ENCODE peak calls at places on chromosomes 13 and 19, in six cellular contexts. One of them, this sample, is unnamed.

GRCh38 chr19:45153339-45154063 is 7.3 kb downstream of the NKPD1 start:
- DNase-seq in stimulated activated CD4-positive, alpha-beta T cell treated with anti-CD3 and anti-CD28 coated beads, TNF-alpha, amount 100 ng/mL, for 24 hours: no peak
- DNase-seq in AG20443: peak
- DNase-seq in stimulated activated CD8-positive, alpha-beta memory T cell treated with anti-CD3 and anti-CD28 coated beads, Interleukin-7, amount 100 ng/mL, for 24 hours: no peak
- DNase-seq in aorta: no peak
- DNase-seq in iris pigment epithelial cell: peak
- DNase-seq in this sample: peak

GRCh38 chr13:26449063-26449848 is 108.2 kb upstream of the WASF3 start:
- DNase-seq in stimulated activated CD8-positive, alpha-beta memory T cell treated with anti-CD3 and anti-CD28 coated beads, Interleukin-7, amount 100 ng/mL, for 24 hours: no peak
- DNase-seq in aorta: no peak
- DNase-seq in stimulated activated CD4-positive, alpha-beta T cell treated with anti-CD3 and anti-CD28 coated beads, TNF-alpha, amount 100 ng/mL, for 24 hours: no peak
- DNase-seq in AG20443: no peak
- DNase-seq in iris pigment epithelial cell: no peak
- DNase-seq in this sample: no peak

GRCh38 chr13:30033681-30034447 is 183.4 kb upstream of the UBL3 start:
- DNase-seq in stimulated activated CD8-positive, alpha-beta memory T cell treated with anti-CD3 and anti-CD28 coated beads, Interleukin-7, amount 100 ng/mL, for 24 hours: no peak
- DNase-seq in AG20443: peak
- DNase-seq in iris pigment epithelial cell: peak
- DNase-seq in aorta: no peak
- DNase-seq in stimulated activated CD4-positive, alpha-beta T cell treated with anti-CD3 and anti-CD28 coated beads, TNF-alpha, amount 100 ng/mL, for 24 hours: no peak
- DNase-seq in this sample: no peak

GRCh38 chr19:48395499-48395898 is 2.0 kb downstream of the GRIN2D start:
- DNase-seq in AG20443: no peak
- DNase-seq in stimulated activated CD8-positive, alpha-beta memory T cell treated with anti-CD3 and anti-CD28 coated beads, Interleukin-7, amount 100 ng/mL, for 24 hours: no peak
- DNase-seq in stimulated activated CD4-positive, alpha-beta T cell treated with anti-CD3 and anti-CD28 coated beads, TNF-alpha, amount 100 ng/mL, for 24 hours: no peak
- DNase-seq in iris pigment epithelial cell: no peak
- DNase-seq in aorta: no peak
- DNase-seq in this sample: no peak

GRCh38 chr13:29619995-29620394 is 24.5 kb upstream of the SLC7A1 start:
- DNase-seq in stimulated activated CD4-positive, alpha-beta T cell treated with anti-CD3 and anti-CD28 coated beads, TNF-alpha, amount 100 ng/mL, for 24 hours: no peak
- DNase-seq in AG20443: no peak
- DNase-seq in stimulated activated CD8-positive, alpha-beta memory T cell treated with anti-CD3 and anti-CD28 coated beads, Interleukin-7, amount 100 ng/mL, for 24 hours: no peak
- DNase-seq in iris pigment epithelial cell: peak
- DNase-seq in aorta: no peak
- DNase-seq in this sample: no peak

GRCh38 chr19:1130801-1131717 is 27.3 kb downstream of the GPX4 start:
- DNase-seq in stimulated activated CD4-positive, alpha-beta T cell treated with anti-CD3 and anti-CD28 coated beads, TNF-alpha, amount 100 ng/mL, for 24 hours: no peak
- DNase-seq in iris pigment epithelial cell: no peak
- DNase-seq in AG20443: peak
- DNase-seq in stimulated activated CD8-positive, alpha-beta memory T cell treated with anti-CD3 and anti-CD28 coated beads, Interleukin-7, amount 100 ng/mL, for 24 hours: no peak
- DNase-seq in aorta: peak
- DNase-seq in this sample: no peak

GRCh38 chr13:35964764-35965163 is 166.4 kb downstream of the DCLK1 start:
- DNase-seq in aorta: no peak
- DNase-seq in stimulated activated CD4-positive, alpha-beta T cell treated with anti-CD3 and anti-CD28 coated beads, TNF-alpha, amount 100 ng/mL, for 24 hours: no peak
- DNase-seq in AG20443: no peak
- DNase-seq in stimulated activated CD8-positive, alpha-beta memory T cell treated with anti-CD3 and anti-CD28 coated beads, Interleukin-7, amount 100 ng/mL, for 24 hours: no peak
- DNase-seq in iris pigment epithelial cell: peak
- DNase-seq in this sample: no peak

GRCh38 chr19:43765109-43765876 is 10.5 kb upstream of the SMG9 start:
- DNase-seq in stimulated activated CD8-positive, alpha-beta memory T cell treated with anti-CD3 and anti-CD28 coated beads, Interleukin-7, amount 100 ng/mL, for 24 hours: peak
- DNase-seq in iris pigment epithelial cell: peak
- DNase-seq in aorta: peak
- DNase-seq in AG20443: peak
- DNase-seq in stimulated activated CD4-positive, alpha-beta T cell treated with anti-CD3 and anti-CD28 coated beads, TNF-alpha, amount 100 ng/mL, for 24 hours: peak
- DNase-seq in this sample: no peak

GRCh38 chr19:13033819-13034611 is 38.7 kb downstream of the NFIX start:
- DNase-seq in stimulated activated CD4-positive, alpha-beta T cell treated with anti-CD3 and anti-CD28 coated beads, TNF-alpha, amount 100 ng/mL, for 24 hours: no peak
- DNase-seq in stimulated activated CD8-positive, alpha-beta memory T cell treated with anti-CD3 and anti-CD28 coated beads, Interleukin-7, amount 100 ng/mL, for 24 hours: no peak
- DNase-seq in AG20443: peak
- DNase-seq in iris pigment epithelial cell: peak
- DNase-seq in aorta: peak
- DNase-seq in this sample: peak

GRCh38 chr13:75217949-75218348 is 264.0 kb downstream of the TBC1D4 start:
- DNase-seq in stimulated activated CD8-positive, alpha-beta memory T cell treated with anti-CD3 and anti-CD28 coated beads, Interleukin-7, amount 100 ng/mL, for 24 hours: no peak
- DNase-seq in AG20443: peak
- DNase-seq in aorta: no peak
- DNase-seq in iris pigment epithelial cell: peak
- DNase-seq in stimulated activated CD4-positive, alpha-beta T cell treated with anti-CD3 and anti-CD28 coated beads, TNF-alpha, amount 100 ng/mL, for 24 hours: no peak
- DNase-seq in this sample: no peak

GRCh38 chr13:73827434-73827833 is 306.8 kb downstream of the KLF12 start:
- DNase-seq in AG20443: no peak
- DNase-seq in aorta: no peak
- DNase-seq in stimulated activated CD4-positive, alpha-beta T cell treated with anti-CD3 and anti-CD28 coated beads, TNF-alpha, amount 100 ng/mL, for 24 hours: no peak
- DNase-seq in stimulated activated CD8-positive, alpha-beta memory T cell treated with anti-CD3 and anti-CD28 coated beads, Interleukin-7, amount 100 ng/mL, for 24 hours: no peak
- DNase-seq in iris pigment epithelial cell: no peak
- DNase-seq in this sample: no peak

GRCh38 chr19:53553865-53554791 is 16.2 kb downstream of the ZNF331 start:
- DNase-seq in AG20443: peak
- DNase-seq in stimulated activated CD4-positive, alpha-beta T cell treated with anti-CD3 and anti-CD28 coated beads, TNF-alpha, amount 100 ng/mL, for 24 hours: peak
- DNase-seq in aorta: peak
- DNase-seq in iris pigment epithelial cell: peak
- DNase-seq in stimulated activated CD8-positive, alpha-beta memory T cell treated with anti-CD3 and anti-CD28 coated beads, Interleukin-7, amount 100 ng/mL, for 24 hours: peak
- DNase-seq in this sample: no peak

GRCh38 chr13:23723463-23723862 is 153.3 kb downstream of the TNFRSF19 start:
- DNase-seq in aorta: no peak
- DNase-seq in AG20443: peak
- DNase-seq in iris pigment epithelial cell: no peak
- DNase-seq in stimulated activated CD8-positive, alpha-beta memory T cell treated with anti-CD3 and anti-CD28 coated beads, Interleukin-7, amount 100 ng/mL, for 24 hours: no peak
- DNase-seq in stimulated activated CD4-positive, alpha-beta T cell treated with anti-CD3 and anti-CD28 coated beads, TNF-alpha, amount 100 ng/mL, for 24 hours: no peak
- DNase-seq in this sample: no peak

GRCh38 chr13:73338389-73338788 is 279.6 kb downstream of the KLF5 start:
- DNase-seq in AG20443: no peak
- DNase-seq in iris pigment epithelial cell: peak
- DNase-seq in stimulated activated CD8-positive, alpha-beta memory T cell treated with anti-CD3 and anti-CD28 coated beads, Interleukin-7, amount 100 ng/mL, for 24 hours: no peak
- DNase-seq in stimulated activated CD4-positive, alpha-beta T cell treated with anti-CD3 and anti-CD28 coated beads, TNF-alpha, amount 100 ng/mL, for 24 hours: no peak
- DNase-seq in aorta: no peak
- DNase-seq in this sample: no peak

GRCh38 chr13:58437436-58437835 is 805.9 kb downstream of the PCDH17 start:
- DNase-seq in aorta: no peak
- DNase-seq in iris pigment epithelial cell: no peak
- DNase-seq in AG20443: no peak
- DNase-seq in stimulated activated CD4-positive, alpha-beta T cell treated with anti-CD3 and anti-CD28 coated beads, TNF-alpha, amount 100 ng/mL, for 24 hours: no peak
- DNase-seq in stimulated activated CD8-positive, alpha-beta memory T cell treated with anti-CD3 and anti-CD28 coated beads, Interleukin-7, amount 100 ng/mL, for 24 hours: no peak
- DNase-seq in this sample: no peak

GRCh38 chr19:49196527-49197240 is 39.1 kb downstream of the TRPM4 start:
- DNase-seq in aorta: peak
- DNase-seq in AG20443: no peak
- DNase-seq in stimulated activated CD8-positive, alpha-beta memory T cell treated with anti-CD3 and anti-CD28 coated beads, Interleukin-7, amount 100 ng/mL, for 24 hours: no peak
- DNase-seq in stimulated activated CD4-positive, alpha-beta T cell treated with anti-CD3 and anti-CD28 coated beads, TNF-alpha, amount 100 ng/mL, for 24 hours: no peak
- DNase-seq in iris pigment epithelial cell: no peak
- DNase-seq in this sample: no peak

GRCh38 chr13:42894765-42895181 is 97.3 kb downstream of the EPSTI1 start:
- DNase-seq in stimulated activated CD8-positive, alpha-beta memory T cell treated with anti-CD3 and anti-CD28 coated beads, Interleukin-7, amount 100 ng/mL, for 24 hours: no peak
- DNase-seq in iris pigment epithelial cell: peak
- DNase-seq in AG20443: no peak
- DNase-seq in stimulated activated CD4-positive, alpha-beta T cell treated with anti-CD3 and anti-CD28 coated beads, TNF-alpha, amount 100 ng/mL, for 24 hours: no peak
- DNase-seq in aorta: no peak
- DNase-seq in this sample: no peak

GRCh38 chr13:112346173-112346898 is 29.8 kb upstream of the SPACA7 start:
- DNase-seq in stimulated activated CD8-positive, alpha-beta memory T cell treated with anti-CD3 and anti-CD28 coated beads, Interleukin-7, amount 100 ng/mL, for 24 hours: no peak
- DNase-seq in stimulated activated CD4-positive, alpha-beta T cell treated with anti-CD3 and anti-CD28 coated beads, TNF-alpha, amount 100 ng/mL, for 24 hours: no peak
- DNase-seq in iris pigment epithelial cell: peak
- DNase-seq in AG20443: no peak
- DNase-seq in aorta: no peak
- DNase-seq in this sample: peak

GRCh38 chr19:17243340-17243853 is 2.3 kb downstream of the NR2F6 start:
- DNase-seq in aorta: no peak
- DNase-seq in iris pigment epithelial cell: no peak
- DNase-seq in stimulated activated CD4-positive, alpha-beta T cell treated with anti-CD3 and anti-CD28 coated beads, TNF-alpha, amount 100 ng/mL, for 24 hours: no peak
- DNase-seq in stimulated activated CD8-positive, alpha-beta memory T cell treated with anti-CD3 and anti-CD28 coated beads, Interleukin-7, amount 100 ng/mL, for 24 hours: no peak
- DNase-seq in AG20443: no peak
- DNase-seq in this sample: no peak

GRCh38 chr19:18478545-18479311 is 40.8 kb upstream of the ISYNA1 start:
- DNase-seq in iris pigment epithelial cell: peak
- DNase-seq in stimulated activated CD4-positive, alpha-beta T cell treated with anti-CD3 and anti-CD28 coated beads, TNF-alpha, amount 100 ng/mL, for 24 hours: peak
- DNase-seq in AG20443: peak
- DNase-seq in aorta: peak
- DNase-seq in stimulated activated CD8-positive, alpha-beta memory T cell treated with anti-CD3 and anti-CD28 coated beads, Interleukin-7, amount 100 ng/mL, for 24 hours: peak
- DNase-seq in this sample: no peak

GRCh38 chr19:12156254-12157058 is at the start of gene ZNF625:
- DNase-seq in iris pigment epithelial cell: peak
- DNase-seq in AG20443: peak
- DNase-seq in stimulated activated CD4-positive, alpha-beta T cell treated with anti-CD3 and anti-CD28 coated beads, TNF-alpha, amount 100 ng/mL, for 24 hours: no peak
- DNase-seq in stimulated activated CD8-positive, alpha-beta memory T cell treated with anti-CD3 and anti-CD28 coated beads, Interleukin-7, amount 100 ng/mL, for 24 hours: no peak
- DNase-seq in aorta: peak
- DNase-seq in this sample: peak

GRCh38 chr13:46386996-46387851 is at the start of gene RUBCNL:
- DNase-seq in aorta: peak
- DNase-seq in stimulated activated CD4-positive, alpha-beta T cell treated with anti-CD3 and anti-CD28 coated beads, TNF-alpha, amount 100 ng/mL, for 24 hours: no peak
- DNase-seq in iris pigment epithelial cell: no peak
- DNase-seq in stimulated activated CD8-positive, alpha-beta memory T cell treated with anti-CD3 and anti-CD28 coated beads, Interleukin-7, amount 100 ng/mL, for 24 hours: peak
- DNase-seq in AG20443: peak
- DNase-seq in this sample: peak

GRCh38 chr13:94481966-94482365 is 2.5 kb upstream of the DCT start:
- DNase-seq in stimulated activated CD4-positive, alpha-beta T cell treated with anti-CD3 and anti-CD28 coated beads, TNF-alpha, amount 100 ng/mL, for 24 hours: no peak
- DNase-seq in stimulated activated CD8-positive, alpha-beta memory T cell treated with anti-CD3 and anti-CD28 coated beads, Interleukin-7, amount 100 ng/mL, for 24 hours: no peak
- DNase-seq in AG20443: peak
- DNase-seq in iris pigment epithelial cell: peak
- DNase-seq in aorta: no peak
- DNase-seq in this sample: no peak

GRCh38 chr13:28489536-28489935 is 5.4 kb downstream of the FLT1 start:
- DNase-seq in stimulated activated CD4-positive, alpha-beta T cell treated with anti-CD3 and anti-CD28 coated beads, TNF-alpha, amount 100 ng/mL, for 24 hours: no peak
- DNase-seq in AG20443: peak
- DNase-seq in aorta: no peak
- DNase-seq in iris pigment epithelial cell: peak
- DNase-seq in stimulated activated CD8-positive, alpha-beta memory T cell treated with anti-CD3 and anti-CD28 coated beads, Interleukin-7, amount 100 ng/mL, for 24 hours: no peak
- DNase-seq in this sample: no peak

GRCh38 chr19:16112778-16113177 is 1.1 kb downstream of the RAB8A start:
- DNase-seq in iris pigment epithelial cell: no peak
- DNase-seq in aorta: no peak
- DNase-seq in AG20443: no peak
- DNase-seq in stimulated activated CD4-positive, alpha-beta T cell treated with anti-CD3 and anti-CD28 coated beads, TNF-alpha, amount 100 ng/mL, for 24 hours: no peak
- DNase-seq in stimulated activated CD8-positive, alpha-beta memory T cell treated with anti-CD3 and anti-CD28 coated beads, Interleukin-7, amount 100 ng/mL, for 24 hours: no peak
- DNase-seq in this sample: no peak